ENCODE peak calls at places on chromosomes 5 and 9, in four cellular contexts. E is upper lobe of right lung, C is pancreas, A is Caco-2. V is an unnamed sample.

GRCh38 chr5:139688712-139689413 is 40.7 kb downstream of the CXXC5 start:
- DNase-seq in A (no peak), E (no peak), C (no peak), V (no peak)

GRCh38 chr5:80960531-80961375 is 590 bp downstream of the RASGRF2 start:
- DNase-seq in E (peak; percentile 69), C (no peak), A (peak; percentile 40), V (no peak)

GRCh38 chr5:8473016-8473415 is 604.1 kb downstream of the MTRR start:
- DNase-seq in A (no peak), C (no peak), E (no peak), V (no peak)

GRCh38 chr9:31336391-31336790 is 1048.1 kb upstream of the ACO1 start:
- DNase-seq in E (no peak), C (no peak), A (no peak), V (no peak)

GRCh38 chr5:138632900-138633489 is 57.8 kb upstream of the HSPA9 start:
- DNase-seq in C (peak; percentile 52), A (peak; percentile 76), E (peak; percentile 73), V (peak; percentile 42)

GRCh38 chr9:16103613-16104012 is 550.8 kb downstream of the CCDC171 start:
- DNase-seq in E (no peak), A (no peak), C (no peak), V (no peak)

GRCh38 chr5:71384706-71385105 is 70.7 kb upstream of the BDP1 start:
- DNase-seq in A (no peak), C (no peak), E (no peak), V (no peak)

GRCh38 chr5:154202379-154203260 is 12.1 kb downstream of the GALNT10 start:
- DNase-seq in E (no peak), C (no peak), A (no peak), V (no peak)

GRCh38 chr5:102561894-102562760 is 63.3 kb upstream of the SLCO6A1 start:
- DNase-seq in E (peak; percentile 60), C (no peak), A (peak; percentile 59), V (no peak)

GRCh38 chr5:34923694-34924461 is 5.5 kb upstream of the DNAJC21 start:
- DNase-seq in A (no peak), C (no peak), E (no peak), V (peak; percentile 35)

GRCh38 chr5:149280124-149280523 is 8.5 kb downstream of the AFAP1L1 start:
- DNase-seq in E (no peak), C (no peak), A (no peak), V (no peak)

GRCh38 chr9:134983094-134983493 is 65.4 kb upstream of the FCN1 start:
- DNase-seq in A (peak; percentile 22), C (no peak), E (peak; percentile 79), V (no peak)

GRCh38 chr5:135559342-135559741 is 19.4 kb downstream of the CXCL14 start:
- DNase-seq in E (no peak), C (no peak), A (peak; percentile 65), V (no peak)

GRCh38 chr5:34967540-34967939 is 38.2 kb downstream of the DNAJC21 start:
- DNase-seq in C (no peak), E (no peak), A (no peak), V (no peak)

GRCh38 chr5:61281686-61282085 is 50.4 kb upstream of the ZSWIM6 start:
- DNase-seq in E (no peak), A (no peak), C (no peak), V (no peak)

GRCh38 chr5:103434057-103434456 is 128.5 kb downstream of the NUDT12 start:
- DNase-seq in C (no peak), E (no peak), A (peak; percentile 54), V (no peak)

GRCh38 chr5:139670369-139671095 is 22.4 kb downstream of the CXXC5 start:
- DNase-seq in E (no peak), C (peak; percentile 38), A (no peak), V (no peak)

GRCh38 chr9:33290994-33291397 is 680 bp downstream of the NFX1 start:
- DNase-seq in C (no peak), E (no peak), A (no peak), V (no peak)

GRCh38 chr5:39534701-39535100 is 109.9 kb upstream of the DAB2 start:
- DNase-seq in E (no peak), C (no peak), A (no peak), V (no peak)

GRCh38 chr9:110900451-110900850 is 137.8 kb downstream of the LPAR1 start:
- DNase-seq in C (no peak), A (no peak), E (no peak), V (no peak)

GRCh38 chr5:8913522-8913921 is 632.4 kb downstream of the SEMA5A start:
- DNase-seq in A (no peak), E (no peak), C (no peak), V (no peak)

GRCh38 chr9:8718121-8718725 is 918.6 kb upstream of the DMAC1 start:
- DNase-seq in C (no peak), A (no peak), E (no peak), V (no peak)

GRCh38 chr5:132828846-132829494 is 1.5 kb downstream of the SHROOM1 start:
- DNase-seq in E (no peak), A (no peak), C (no peak), V (no peak)

GRCh38 chr5:124639095-124639665 is 107.3 kb downstream of the ZNF608 start:
- DNase-seq in E (no peak), C (no peak), A (no peak), V (no peak)

GRCh38 chr9:69307446-69308216 is 17.4 kb upstream of the ENTREP1 start:
- DNase-seq in A (no peak), C (no peak), E (no peak), V (no peak)

GRCh38 chr5:52896524-52897237 is 92.5 kb upstream of the ITGA2 start:
- DNase-seq in E (no peak), C (no peak), A (no peak), V (peak; percentile 22)

GRCh38 chr9:119688547-119688946 is 319.3 kb upstream of the BRINP1 start:
- DNase-seq in E (no peak), C (no peak), A (no peak), V (no peak)

GRCh38 chr9:36987891-36988290 is 46.2 kb downstream of the PAX5 start:
- DNase-seq in C (no peak), A (no peak), E (peak; percentile 26), V (no peak)

GRCh38 chr9:24479266-24479665 is 66.4 kb downstream of the IZUMO3 start:
- DNase-seq in C (no peak), E (no peak), A (no peak), V (no peak)

GRCh38 chr5:33715646-33716045 is 176.1 kb downstream of the ADAMTS12 start:
- DNase-seq in E (no peak), A (no peak), C (no peak), V (no peak)

GRCh38 chr5:112931473-112931872 is 9.4 kb upstream of the REEP5 start:
- DNase-seq in A (no peak), E (no peak), C (no peak), V (no peak)

GRCh38 chr9:112819635-112820496 is 69.3 kb downstream of the SNX30 start:
- DNase-seq in A (peak; percentile 51), E (no peak), C (peak; percentile 28), V (peak; percentile 20)

GRCh38 chr9:34994429-34995287 is 5.1 kb downstream of the DNAJB5 start:
- DNase-seq in C (no peak), A (peak; percentile 53), E (no peak), V (no peak)
- TF ChIP-seq CTCF in C (peak; percentile 32), A (peak; percentile 77), E (peak; percentile 56), V (peak; percentile 57)

GRCh38 chr5:174910245-174910737 is 185.9 kb downstream of the MSX2 start:
- DNase-seq in E (peak; percentile 77), C (peak; percentile 58), A (peak; percentile 70), V (no peak)
- TF ChIP-seq CTCF in E (peak; percentile 91), C (peak; percentile 91), A (peak; percentile 93), V (peak; percentile 93)

GRCh38 chr9:1434082-1434481 is 383.9 kb downstream of the DMRT2 start:
- DNase-seq in A (no peak), E (no peak), C (no peak), V (no peak)
- TF ChIP-seq CTCF in A (no peak), E (peak; percentile 16), C (peak; percentile 11), V (no peak)

GRCh38 chr5:96661841-96662724 is at the start of gene CAST:
- DNase-seq in A (peak; percentile 97), E (peak; percentile 98), C (peak; percentile 91), V (peak; percentile 94)
- TF ChIP-seq CTCF in A (no peak), E (no peak), C (no peak), V (no peak)

GRCh38 chr9:38393128-38393809 is 767 bp downstream of the ALDH1B1 start:
- DNase-seq in E (no peak), A (no peak), C (no peak), V (no peak)

GRCh38 chr9:38394419-38394818 is 1.9 kb downstream of the ALDH1B1 start:
- DNase-seq in E (no peak), A (no peak), C (no peak), V (no peak)

GRCh38 chr9:38390851-38391250 is 1.7 kb upstream of the ALDH1B1 start:
- DNase-seq in A (no peak), E (no peak), C (no peak), V (no peak)

GRCh38 chr9:38391278-38392118 is 1.0 kb upstream of the ALDH1B1 start:
- DNase-seq in A (no peak), C (no peak), E (no peak), V (no peak)

GRCh38 chr9:38392235-38393127 is at the start of gene ALDH1B1:
- DNase-seq in A (peak; percentile 89), E (peak; percentile 95), C (peak; percentile 88), V (peak; percentile 59)
- TF ChIP-seq CTCF in A (peak; percentile 44), E (no peak), C (no peak), V (peak; percentile 28)